ENCODE peak calls at places on chromosomes 1 and 21, in seven cellular contexts. V, R, B, J, C, D and U are unnamed samples. For H3K36me3 and H3K27me3, the result is how much of the 10 kb centered on the place peaks cover.

GRCh38 chr1:148264374-148265276 is 112.5 kb upstream of the NBPF11 start:
- DNase-seq in V (peak), R (no peak), B (peak), J (no peak), C (no peak), D (no peak), U (no peak)

GRCh38 chr1:222555992-222556615 is 8.2 kb upstream of the HHIPL2 start:
- DNase-seq in V (no peak), R (no peak), B (no peak), J (no peak), C (no peak), D (no peak), U (no peak)

GRCh38 chr1:33363470-33363861 is 42.6 kb upstream of the A3GALT2 start:
- DNase-seq in V (no peak), R (no peak), B (no peak), J (no peak), C (no peak), D (no peak), U (no peak)

GRCh38 chr1:184283999-184284398 is 102.8 kb upstream of the C1orf21 start:
- DNase-seq in V (peak), R (peak), B (no peak), J (no peak), C (no peak), D (peak), U (no peak)

GRCh38 chr1:49686107-49686506 is 337.6 kb downstream of the AGBL4 start:
- DNase-seq in V (no peak), R (no peak), B (no peak), J (no peak), C (no peak), D (no peak), U (no peak)

GRCh38 chr1:46413596-46413985 is 19.5 kb downstream of the FAAH start:
- DNase-seq in V (no peak), R (no peak), B (peak), J (no peak), C (no peak), D (no peak), U (no peak)

GRCh38 chr1:93338426-93338825 is 7.3 kb upstream of the DR1 start:
- DNase-seq in V (no peak), R (peak), B (no peak), J (no peak), C (no peak), D (peak), U (peak)

GRCh38 chr1:14997646-14998276 is 155.8 kb upstream of the TMEM51 start:
- DNase-seq in V (no peak), R (no peak), B (no peak), J (no peak), C (no peak), D (peak), U (no peak)

GRCh38 chr1:94713472-94714141 is 106.5 kb upstream of the SLC44A3 start:
- DNase-seq in V (peak), R (peak), B (peak), J (peak), C (peak), D (peak), U (peak)

GRCh38 chr1:212595787-212596714 is 12.5 kb upstream of the ATF3 start:
- DNase-seq in V (no peak), R (peak), B (peak), J (no peak), C (peak), D (peak), U (peak)

GRCh38 chr1:202123336-202123813 is 658 bp downstream of the GPR37L1 start:
- DNase-seq in V (no peak), R (no peak), B (no peak), J (no peak), C (no peak), D (no peak), U (no peak)

GRCh38 chr1:67588186-67588865 is 96.7 kb upstream of the GADD45A start:
- DNase-seq in V (no peak), R (no peak), B (no peak), J (no peak), C (no peak), D (no peak), U (no peak)

GRCh38 chr1:223199094-223199647 is 56.1 kb upstream of the TLR5 start:
- DNase-seq in V (no peak), R (no peak), B (no peak), J (no peak), C (no peak), D (no peak), U (no peak)

GRCh38 chr1:78061825-78062523 is 16.2 kb downstream of the GIPC2 start:
- DNase-seq in V (no peak), R (peak), B (no peak), J (no peak), C (no peak), D (peak), U (no peak)

GRCh38 chr1:203704120-203704519 is 60.9 kb upstream of the LAX1 start:
- DNase-seq in V (no peak), R (no peak), B (no peak), J (no peak), C (no peak), D (no peak), U (no peak)

GRCh38 chr1:28817133-28817532 is 5.2 kb downstream of the OPRD1 start:
- DNase-seq in V (no peak), R (no peak), B (no peak), J (no peak), C (no peak), D (no peak), U (no peak)

GRCh38 chr21:39908265-39908923 is 41.2 kb downstream of the PCP4 start:
- DNase-seq in V (no peak), R (no peak), B (peak), J (no peak), C (no peak), D (no peak), U (no peak)

GRCh38 chr1:86965012-86965826 is 50.8 kb downstream of the HS2ST1 start:
- DNase-seq in V (no peak), R (no peak), B (peak), J (no peak), C (no peak), D (peak), U (no peak)

GRCh38 chr1:179968994-179969919 is 14.6 kb downstream of the CEP350 start:
- DNase-seq in V (no peak), R (no peak), B (no peak), J (no peak), C (no peak), D (no peak), U (no peak)

GRCh38 chr1:39261712-39262221 is 57.3 kb downstream of the MACF1 start:
- DNase-seq in V (no peak), R (no peak), B (no peak), J (no peak), C (no peak), D (no peak), U (no peak)

GRCh38 chr1:21572735-21573277 is 63.6 kb downstream of the ALPL start:
- DNase-seq in V (no peak), R (no peak), B (no peak), J (no peak), C (no peak), D (no peak), U (no peak)

GRCh38 chr1:79006564-79006963 is at the start of gene ADGRL4:
- DNase-seq in V (peak), R (no peak), B (peak), J (peak), C (no peak), D (no peak), U (no peak)

GRCh38 chr1:72526926-72527325 is 244.6 kb upstream of the NEGR1 start:
- DNase-seq in V (no peak), R (no peak), B (no peak), J (no peak), C (no peak), D (no peak), U (peak)

GRCh38 chr1:86714159-86714558 is 9.8 kb downstream of the SH3GLB1 start:
- DNase-seq in V (no peak), R (no peak), B (no peak), J (no peak), C (no peak), D (no peak), U (no peak)

GRCh38 chr1:175877939-175878730 is 134.7 kb upstream of the TNR start:
- DNase-seq in V (no peak), R (no peak), B (no peak), J (no peak), C (no peak), D (no peak), U (no peak)

GRCh38 chr1:243597383-243597782 is 252.7 kb downstream of the AKT3 start:
- DNase-seq in V (no peak), R (no peak), B (no peak), J (no peak), C (no peak), D (no peak), U (no peak)

GRCh38 chr1:229368347-229368746 is 25.5 kb upstream of the CCSAP start:
- DNase-seq in V (no peak), R (no peak), B (no peak), J (no peak), C (no peak), D (no peak), U (no peak)

GRCh38 chr1:67980028-67980427 is 70.4 kb downstream of the DIRAS3 start:
- DNase-seq in V (no peak), R (no peak), B (no peak), J (no peak), C (no peak), D (no peak), U (no peak)

GRCh38 chr1:8889925-8890785 is 11.7 kb upstream of the ENO1 start:
- DNase-seq in V (peak), R (peak), B (no peak), J (peak), C (peak), D (peak), U (no peak)

GRCh38 chr1:97603218-97603617 is 317.6 kb downstream of the DPYD start:
- DNase-seq in V (no peak), R (no peak), B (no peak), J (no peak), C (no peak), D (no peak), U (no peak)

GRCh38 chr21:35713914-35714313 is 346.4 kb downstream of the SETD4 start:
- DNase-seq in V (no peak), R (no peak), B (no peak), J (no peak), C (no peak), D (no peak), U (no peak)

GRCh38 chr1:180201451-180202200 is 28.4 kb upstream of the LHX4 start:
- DNase-seq in V (no peak), R (no peak), B (no peak), J (no peak), C (no peak), D (no peak), U (no peak)

GRCh38 chr1:53196485-53197271 is at the start of gene CPT2:
- DNase-seq in V (peak), R (peak), B (peak), J (peak), C (peak), D (peak), U (peak)

GRCh38 chr1:6574818-6575217 is 5.0 kb upstream of the ZBTB48 start:
- DNase-seq in V (no peak), R (no peak), B (no peak), J (no peak), C (no peak), D (no peak), U (no peak)

GRCh38 chr1:23167353-23168078 is 1.1 kb downstream of the LUZP1 start:
- DNase-seq in V (peak), R (no peak), B (peak), J (peak), C (peak), D (peak), U (no peak)

GRCh38 chr1:159132271-159132881 is 39.0 kb upstream of the CADM3 start:
- DNase-seq in V (peak), R (no peak), B (peak), J (no peak), C (peak), D (peak), U (no peak)

GRCh38 chr1:44425327-44426082 is 20.4 kb downstream of the RNF220 start:
- DNase-seq in V (no peak), R (no peak), B (no peak), J (no peak), C (no peak), D (no peak), U (no peak)

GRCh38 chr1:247273013-247273412 is 17.1 kb downstream of the VN1R5 start:
- DNase-seq in V (no peak), R (no peak), B (no peak), J (no peak), C (no peak), D (no peak), U (no peak)

GRCh38 chr21:46429754-46430681 is 28.7 kb upstream of the DIP2A start:
- DNase-seq in V (no peak), R (no peak), B (no peak), J (no peak), C (no peak), D (no peak), U (no peak)
- H3K36me3 ChIP-seq in V (under half), R (under half), B (under half), J (half or more), C (half or more), D (half or more), U (under half)

GRCh38 chr1:185693654-185694053 is 40.5 kb upstream of the HMCN1 start:
- DNase-seq in V (no peak), R (no peak), B (no peak), J (no peak), C (no peak), D (no peak), U (no peak)
- H3K4me3 ChIP-seq in V (no peak), R (no peak), B (no peak), J (no peak), C (peak), D (no peak), U (no peak)

DNA sequence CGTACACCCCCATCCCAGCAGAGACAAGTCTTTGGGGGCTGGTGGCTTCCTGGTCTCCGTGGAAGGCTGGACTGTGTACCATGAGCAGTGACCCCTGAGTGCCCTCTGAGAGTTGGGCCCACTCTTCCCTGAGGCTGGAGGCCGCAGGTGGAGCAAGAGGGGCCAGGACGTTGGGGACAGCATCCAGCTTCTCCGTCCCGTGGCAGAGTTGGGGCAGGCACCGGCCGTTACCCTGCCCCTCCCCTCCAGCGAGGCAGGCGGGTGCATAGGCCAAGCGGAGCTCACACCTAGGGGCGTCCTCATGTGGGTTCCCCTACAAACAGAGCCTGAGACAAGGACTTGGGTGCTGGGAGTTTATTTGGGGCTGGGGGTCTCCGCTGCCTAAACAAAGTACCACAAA is 14.0 kb downstream of the GABRD start:
- DNase-seq in V (no peak), R (no peak), B (no peak), J (no peak), C (no peak), D (no peak), U (no peak)
- H3K27me3 ChIP-seq in V (under half), R (under half), B (under half), J (under half), C (under half), D (under half), U (under half)

GRCh38 chr1:226738421-226738994 is 574 bp downstream of the ITPKB start:
- DNase-seq in V (peak), R (no peak), B (peak), J (no peak), C (no peak), D (peak), U (no peak)
- H3K36me3 ChIP-seq in V (under half), R (under half), B (under half), J (under half), C (under half), D (under half), U (under half)

GRCh38 chr1:198598796-198599321 is 40.0 kb upstream of the PTPRC start:
- DNase-seq in V (no peak), R (no peak), B (no peak), J (no peak), C (no peak), D (peak), U (peak)
- H3K4me3 ChIP-seq in V (no peak), R (no peak), B (no peak), J (no peak), C (no peak), D (no peak), U (no peak)

GRCh38 chr1:20372676-20373075 is 82.0 kb downstream of the VWA5B1 start:
- DNase-seq in V (no peak), R (no peak), B (no peak), J (no peak), C (no peak), D (no peak), U (no peak)

GRCh38 chr1:20371411-20371810 is 80.7 kb downstream of the VWA5B1 start:
- DNase-seq in V (no peak), R (no peak), B (peak), J (no peak), C (no peak), D (no peak), U (no peak)

GRCh38 chr1:20371883-20372282 is 81.2 kb downstream of the VWA5B1 start:
- DNase-seq in V (no peak), R (no peak), B (no peak), J (no peak), C (no peak), D (no peak), U (no peak)

GRCh38 chr1:20368866-20369545 is 78.3 kb downstream of the VWA5B1 start:
- DNase-seq in V (no peak), R (no peak), B (no peak), J (no peak), C (no peak), D (no peak), U (no peak)

GRCh38 chr1:20370628-20371200 is 80.0 kb downstream of the VWA5B1 start:
- DNase-seq in V (no peak), R (no peak), B (no peak), J (no peak), C (no peak), D (peak), U (no peak)
- H3K27me3 ChIP-seq in V (under half), R (under half), B (half or more), J (under half), C (half or more), D (under half), U (under half)

GRCh38 chr1:43423672-43424550 is 29.8 kb downstream of the HYI start:
- DNase-seq in V (no peak), R (no peak), B (no peak), J (no peak), C (no peak), D (no peak), U (no peak)
- H3K36me3 ChIP-seq in V (under half), R (half or more), B (under half), J (half or more), C (half or more), D (half or more), U (under half)

GRCh38 chr1:156422602-156423091 is 53.6 kb downstream of the RHBG start:
- DNase-seq in V (no peak), R (no peak), B (peak), J (no peak), C (no peak), D (no peak), U (no peak)

GRCh38 chr1:156423422-156424352 is 54.7 kb downstream of the RHBG start:
- DNase-seq in V (no peak), R (no peak), B (no peak), J (no peak), C (no peak), D (no peak), U (no peak)

GRCh38 chr1:156421062-156421938 is 52.3 kb downstream of the RHBG start:
- DNase-seq in V (peak), R (no peak), B (peak), J (peak), C (peak), D (peak), U (no peak)

GRCh38 chr1:156420209-156421061 is 51.4 kb downstream of the RHBG start:
- DNase-seq in V (no peak), R (no peak), B (peak), J (no peak), C (no peak), D (no peak), U (no peak)

DNA sequence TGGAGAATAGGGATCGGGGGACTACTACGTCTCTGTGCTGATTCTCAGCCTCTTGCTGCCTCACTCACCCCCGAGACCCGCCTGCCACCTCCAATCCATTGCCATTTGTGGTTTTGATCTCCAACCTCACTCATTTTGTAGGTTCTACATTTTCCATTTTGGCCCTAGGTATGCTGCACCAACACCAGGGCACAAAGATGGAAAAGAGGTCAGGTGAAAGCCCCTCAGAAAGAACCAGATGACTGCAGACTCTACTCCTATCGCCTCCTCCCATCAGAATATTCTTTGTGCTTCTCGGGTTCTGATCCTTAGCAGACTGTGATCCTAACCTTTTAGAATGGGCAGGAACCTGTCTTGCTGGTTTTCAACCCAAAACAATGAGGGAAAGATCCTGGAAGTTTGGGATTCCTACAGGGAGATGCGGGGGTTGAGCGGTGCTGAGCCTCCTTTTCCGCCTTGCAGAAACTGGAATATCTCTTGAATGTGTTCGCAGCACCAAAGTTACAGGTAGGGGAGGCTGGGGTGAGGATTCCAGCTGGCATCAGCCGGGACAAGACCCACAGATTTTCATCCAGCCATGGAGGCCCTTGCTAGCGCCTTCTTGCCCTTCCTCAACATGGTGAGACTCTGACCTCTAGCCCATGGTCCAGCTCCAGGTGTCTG is 53.1 kb downstream of the RHBG start:
- DNase-seq in V (no peak), R (no peak), B (peak), J (no peak), C (no peak), D (no peak), U (no peak)
- H3K4me3 ChIP-seq in V (no peak), R (no peak), B (peak), J (peak), C (peak), D (no peak), U (no peak)

GRCh38 chr1:151816964-151817730 is 11.9 kb upstream of the LINGO4 start:
- DNase-seq in V (no peak), R (no peak), B (no peak), J (no peak), C (no peak), D (no peak), U (no peak)

GRCh38 chr1:151822404-151822803 is 9.2 kb downstream of the RORC start:
- DNase-seq in V (no peak), R (no peak), B (no peak), J (no peak), C (no peak), D (no peak), U (no peak)

GRCh38 chr1:151819227-151819835 is 12.3 kb downstream of the RORC start:
- DNase-seq in V (no peak), R (no peak), B (no peak), J (no peak), C (no peak), D (no peak), U (no peak)

GRCh38 chr1:151820940-151821339 is 10.7 kb downstream of the RORC start:
- DNase-seq in V (no peak), R (no peak), B (no peak), J (no peak), C (no peak), D (no peak), U (no peak)

DNA sequence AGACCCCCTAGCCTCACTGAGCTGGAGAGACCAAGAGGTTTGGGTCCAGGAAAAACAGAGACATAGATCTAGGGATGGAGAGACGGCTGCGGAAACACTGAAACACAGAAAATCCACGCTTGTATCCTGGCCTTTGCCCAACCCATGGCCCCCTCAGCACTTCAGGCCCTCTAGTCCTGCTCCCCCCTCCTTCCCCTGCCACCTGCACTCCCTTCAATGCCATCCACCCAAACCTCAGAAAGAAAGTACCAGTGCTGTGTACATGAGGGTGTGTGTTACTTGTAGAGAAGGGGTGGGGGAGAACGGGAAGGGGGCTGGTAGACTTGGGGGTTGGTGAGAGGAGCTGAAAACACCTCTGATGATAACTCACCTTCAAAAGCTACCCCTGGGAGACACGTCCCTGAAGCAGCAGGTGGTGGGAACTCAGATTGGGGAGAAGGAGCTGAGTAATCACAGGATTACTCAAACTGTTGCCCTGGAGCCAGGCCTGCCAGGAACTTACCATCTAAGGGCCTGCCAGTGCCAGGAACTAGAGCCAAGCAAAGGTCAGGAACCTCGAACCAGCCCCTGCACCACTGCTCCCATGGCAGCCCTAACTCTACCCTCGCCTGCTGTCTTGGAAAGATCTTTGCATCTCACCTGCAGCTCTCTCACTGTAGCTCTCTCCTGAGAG is 11.5 kb downstream of the RORC start:
- DNase-seq in V (no peak), R (no peak), B (no peak), J (no peak), C (no peak), D (no peak), U (no peak)
- H3K27me3 ChIP-seq in V (under half), R (under half), B (under half), J (under half), C (under half), D (under half), U (under half)